ENCODE peak calls at places on chromosomes 6 and 20, in six cellular contexts. Y is left ventricle myocardium inferior, W is fibroblast of lung, C is heart right ventricle, G is stomach, X is HL-60. L is an unnamed sample. For H3K27me3, the result is how much of the 10 kb centered on the place peaks cover.

GRCh38 chr6:56914791-56915658 is 39.9 kb upstream of the BEND6 start:
- DNase-seq in Y (peak), W (no peak), C (peak), G (no peak), X (peak), L (no peak)

GRCh38 chr6:157022022-157022740 is 245.0 kb downstream of the ARID1B start:
- DNase-seq in Y (peak), W (peak), C (peak), G (peak), X (peak), L (peak)

GRCh38 chr6:62265906-62266305 is 20.1 kb downstream of the KHDRBS2 start:
- DNase-seq in Y (no peak), W (no peak), C (no peak), G (no peak), X (no peak), L (no peak)

GRCh38 chr20:42435230-42435629 is 754.5 kb downstream of the PTPRT start:
- DNase-seq in Y (no peak), W (no peak), C (no peak), G (no peak), X (no peak), L (no peak)

GRCh38 chr6:68189217-68189616 is 445.9 kb upstream of the ADGRB3 start:
- DNase-seq in Y (no peak), W (no peak), C (no peak), G (no peak), X (no peak), L (no peak)

GRCh38 chr6:119231394-119231793 is 118.2 kb downstream of the MAN1A1 start:
- DNase-seq in Y (no peak), W (no peak), C (no peak), G (no peak), X (no peak), L (no peak)

GRCh38 chr6:26330835-26331808 is 33.9 kb upstream of the BTN3A2 start:
- DNase-seq in Y (no peak), W (peak), C (no peak), G (no peak), X (peak), L (no peak)

GRCh38 chr6:109454483-109455160 is 950 bp downstream of the MICAL1 start:
- DNase-seq in Y (no peak), W (peak), C (peak), G (peak), X (peak), L (no peak)

GRCh38 chr6:79440590-79440989 is 96.6 kb downstream of the LCA5 start:
- DNase-seq in Y (no peak), W (no peak), C (no peak), G (no peak), X (no peak), L (no peak)

GRCh38 chr6:84866715-84867114 is 102.3 kb upstream of the TBX18 start:
- DNase-seq in Y (no peak), W (no peak), C (no peak), G (no peak), X (no peak), L (no peak)
- H3K4me3 ChIP-seq in Y (no peak), W (no peak), C (no peak), G (no peak), X (no peak), L (no peak)

GRCh38 chr6:1388081-1388926 is 1.1 kb upstream of the FOXF2 start:
- DNase-seq in Y (no peak), W (no peak), C (no peak), G (no peak), X (no peak), L (no peak)

GRCh38 chr6:1384549-1385128 is 4.7 kb upstream of the FOXF2 start:
- DNase-seq in Y (no peak), W (no peak), C (no peak), G (no peak), X (no peak), L (no peak)

GRCh38 chr6:1385129-1386042 is 4.0 kb upstream of the FOXF2 start:
- DNase-seq in Y (no peak), W (no peak), C (no peak), G (no peak), X (no peak), L (no peak)

GRCh38 chr6:1387632-1388031 is 1.7 kb upstream of the FOXF2 start:
- DNase-seq in Y (no peak), W (no peak), C (no peak), G (no peak), X (no peak), L (no peak)

DNA sequence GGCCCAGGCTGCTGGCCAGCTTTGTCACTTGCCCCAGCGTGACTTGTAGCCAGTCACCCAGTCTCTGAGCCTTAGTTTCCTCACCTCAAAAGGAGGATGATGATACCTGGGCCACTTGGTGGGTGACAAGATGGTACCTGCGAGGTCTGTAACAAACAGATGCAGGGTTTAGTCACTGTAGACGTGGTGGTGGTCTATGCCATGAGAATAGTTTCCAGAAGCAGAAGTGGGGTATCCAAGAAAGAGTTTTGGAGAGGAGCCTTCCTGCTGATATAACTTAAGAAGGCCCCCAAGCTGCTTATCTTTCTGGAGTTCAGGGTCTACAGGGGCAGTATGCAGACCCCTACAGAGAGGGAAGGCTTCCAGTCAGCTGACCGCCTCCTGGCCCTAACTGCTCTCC is 3.1 kb upstream of the FOXF2 start:
- DNase-seq in Y (no peak), W (no peak), C (no peak), G (no peak), X (no peak), L (no peak)
- H3K27me3 ChIP-seq in Y (half or more), W (under half), C (half or more), G (half or more), X (half or more), L (under half)

GRCh38 chr6:21026576-21027273 is 492.5 kb downstream of the CDKAL1 start:
- DNase-seq in Y (no peak), W (peak), C (no peak), G (no peak), X (no peak), L (no peak)
- H3K27ac ChIP-seq in Y (no peak), W (no peak), C (no peak), G (no peak), X (no peak), L (no peak)

GRCh38 chr20:3239026-3239866 is at the start of gene SLC4A11:
- DNase-seq in Y (peak), W (peak), C (peak), G (peak), X (peak), L (no peak)

GRCh38 chr20:3238616-3239025 is 369 bp downstream of the SLC4A11 start:
- DNase-seq in Y (no peak), W (peak), C (no peak), G (peak), X (peak), L (no peak)

GRCh38 chr20:3235661-3236324 is 3.2 kb downstream of the SLC4A11 start:
- DNase-seq in Y (no peak), W (peak), C (no peak), G (no peak), X (no peak), L (no peak)

GRCh38 chr20:3237958-3238615 is 903 bp downstream of the SLC4A11 start:
- DNase-seq in Y (no peak), W (no peak), C (no peak), G (no peak), X (no peak), L (no peak)

DNA sequence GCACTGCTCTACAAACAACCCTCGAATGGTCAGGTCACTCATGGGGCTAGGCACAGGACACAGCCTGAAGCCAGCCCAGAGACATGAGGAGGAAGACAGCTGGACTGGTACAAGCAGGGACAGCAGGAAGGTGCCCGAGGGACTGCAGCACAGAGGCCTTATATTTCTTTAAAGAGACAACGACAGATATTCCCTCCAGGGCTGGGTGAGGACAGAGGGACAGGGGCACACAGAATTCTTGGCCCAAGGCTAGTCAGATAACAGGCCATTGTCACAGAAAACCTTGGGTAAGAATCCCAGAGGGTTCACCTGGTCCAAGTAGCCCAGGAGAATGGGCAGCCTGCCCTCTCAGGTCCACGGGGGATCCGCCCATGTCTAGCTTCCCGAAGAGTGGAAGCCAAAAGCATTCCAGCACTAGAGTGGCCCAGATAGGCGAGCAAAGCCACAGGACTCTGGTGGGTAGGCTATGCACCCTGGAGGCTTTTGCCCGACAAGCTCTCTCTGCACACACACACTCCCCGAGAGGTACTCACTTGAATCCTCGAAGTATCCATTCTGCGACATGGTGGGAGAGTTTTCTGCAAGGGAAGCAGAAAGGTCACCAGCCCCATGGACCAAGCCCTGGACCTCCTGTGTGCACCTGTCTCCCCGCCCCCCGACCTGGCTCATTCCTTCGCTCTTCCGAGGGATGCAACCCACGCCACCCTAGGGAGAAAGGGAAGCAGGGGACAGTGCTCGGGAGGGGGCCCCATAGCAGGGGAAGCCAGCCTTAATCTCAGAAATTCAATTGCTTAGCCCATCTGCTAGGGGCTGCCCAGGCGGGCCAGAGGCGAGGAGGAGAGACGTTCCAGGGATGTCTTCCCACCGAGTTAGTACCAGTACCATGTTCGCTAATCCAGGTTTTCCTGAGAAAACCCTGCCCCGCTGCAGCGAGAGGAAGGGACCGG is 1.7 kb downstream of the SLC4A11 start:
- DNase-seq in Y (no peak), W (no peak), C (no peak), G (no peak), X (no peak), L (no peak)
- H3K4me3 ChIP-seq in Y (peak), W (no peak), C (no peak), G (no peak), X (no peak), L (peak)

DNA sequence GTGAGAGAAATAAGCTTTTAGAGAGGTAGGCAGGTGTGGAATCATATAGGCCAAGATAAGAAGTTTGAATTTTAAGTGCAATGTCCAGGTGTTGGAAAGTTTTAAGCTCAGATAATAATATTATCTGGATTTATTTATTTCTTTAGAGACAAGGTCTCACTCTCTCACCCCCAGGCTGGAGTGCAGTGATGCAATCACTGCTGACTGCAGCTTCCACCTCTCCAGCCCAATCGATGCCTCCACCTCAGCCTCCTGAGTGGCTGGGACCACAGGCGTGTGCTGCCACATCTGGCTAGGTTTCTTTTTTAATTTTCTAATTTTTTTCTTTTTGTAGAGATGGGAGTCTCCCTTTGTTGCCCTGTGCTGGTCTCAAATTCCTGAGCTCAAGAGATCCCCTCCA is 5.5 kb upstream of the MAS1L start:
- DNase-seq in Y (no peak), W (no peak), C (no peak), G (no peak), X (no peak), L (no peak)
- H3K27me3 ChIP-seq in Y (under half), W (under half), C (under half), G (under half), X (under half), L (under half)

DNA sequence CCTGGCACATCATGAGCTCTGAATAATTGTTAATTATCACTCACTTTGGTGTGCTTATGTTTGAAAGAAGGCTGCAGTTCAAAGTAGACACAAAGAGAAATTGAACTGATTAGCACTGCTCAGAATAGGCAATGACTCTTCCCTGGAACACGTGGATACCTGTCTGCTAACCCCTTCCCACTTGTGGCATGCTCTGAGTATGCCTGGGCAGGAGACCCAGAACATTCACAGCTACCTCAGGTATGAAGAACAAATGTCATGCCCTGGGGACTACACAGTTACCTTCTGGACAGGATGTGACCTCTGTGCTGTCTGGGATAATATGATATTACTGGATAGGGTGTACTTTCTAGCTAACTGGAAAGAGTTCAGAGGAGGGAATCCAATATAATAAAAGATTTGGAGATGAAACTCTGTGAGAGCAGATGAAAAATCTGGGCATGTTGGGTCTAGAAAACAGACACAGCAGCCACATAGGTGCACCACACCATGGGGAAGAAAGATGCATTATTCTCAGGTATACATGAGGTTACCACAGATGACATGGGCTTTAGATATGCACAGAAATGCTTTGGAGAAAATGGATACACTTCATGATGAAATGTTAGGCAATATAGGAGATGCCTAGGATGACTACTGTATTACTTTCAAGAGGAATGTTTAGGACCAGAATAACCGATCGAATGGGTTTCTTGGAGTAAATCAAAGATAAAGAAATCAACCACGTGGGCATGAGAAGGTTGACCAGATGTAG is 324.2 kb upstream of the PREP start:
- DNase-seq in Y (no peak), W (no peak), C (no peak), G (no peak), X (no peak), L (no peak)
- H3K27ac ChIP-seq in Y (no peak), W (no peak), C (no peak), G (no peak), X (no peak), L (no peak)

GRCh38 chr20:45372646-45373352 is 5.3 kb downstream of the TP53TG5 start:
- DNase-seq in Y (no peak), W (no peak), C (no peak), G (no peak), X (no peak), L (peak)

GRCh38 chr20:45374966-45375365 is 3.2 kb downstream of the TP53TG5 start:
- DNase-seq in Y (no peak), W (no peak), C (no peak), G (no peak), X (no peak), L (peak)

GRCh38 chr20:45372241-45372640 is 5.9 kb downstream of the TP53TG5 start:
- DNase-seq in Y (no peak), W (no peak), C (no peak), G (no peak), X (no peak), L (peak)

GRCh38 chr20:45373353-45374100 is 4.6 kb downstream of the TP53TG5 start:
- DNase-seq in Y (peak), W (peak), C (peak), G (peak), X (peak), L (peak)

DNA sequence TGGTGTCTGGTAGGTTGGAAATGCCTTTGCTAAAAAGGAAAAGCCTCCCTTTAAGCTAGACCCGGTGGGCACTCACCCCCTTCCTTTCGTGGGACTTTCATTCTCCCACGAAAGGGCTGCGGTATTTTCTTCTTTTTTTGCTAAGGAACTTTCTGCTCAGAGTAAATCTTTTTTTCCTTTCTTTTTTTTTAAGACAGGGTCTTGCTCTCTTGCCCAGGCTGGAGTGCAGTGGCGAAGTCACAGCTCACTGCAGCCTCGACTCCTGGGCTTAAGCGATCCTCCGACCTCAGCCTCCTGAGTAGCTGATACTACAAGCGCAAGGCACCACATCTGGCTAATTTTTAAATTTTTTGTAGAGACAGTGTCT is 4.0 kb downstream of the TP53TG5 start:
- DNase-seq in Y (no peak), W (no peak), C (no peak), G (no peak), X (no peak), L (peak)
- H3K4me3 ChIP-seq in Y (peak), W (no peak), C (no peak), G (peak), X (no peak), L (peak)

GRCh38 chr20:62472020-62472342 is 3.8 kb downstream of the GATA5 start:
- DNase-seq in Y (no peak), W (no peak), C (no peak), G (no peak), X (no peak), L (no peak)
- H3K27me3 ChIP-seq in Y (half or more), W (under half), C (half or more), G (under half), X (under half), L (half or more)

GRCh38 chr20:50133474-50134217 is 19.9 kb downstream of the PEDS1 start:
- DNase-seq in Y (no peak), W (no peak), C (no peak), G (no peak), X (no peak), L (no peak)
- H3K27ac ChIP-seq in Y (peak), W (no peak), C (peak), G (peak), X (no peak), L (peak)